ENCODE peak calls at places on chromosomes 11 and 22, in seven cellular contexts. C is GM23248, G is MM.1S, H is PC-3, L is PC-9, D is GM23338, Z is HCT116. S is an unnamed sample.
A peak's percentile ranks its signal among the peaks of the same experiment; 100 is the strongest.

GRCh38 chr22:39773976-39774539 is 119.5 kb downstream of the ENTHD1 start:
- DNase-seq in Z (no peak), D (no peak), C (no peak), H (peak; percentile 25), G (peak; percentile 55), L (peak; percentile 71), S (peak; percentile 27)

GRCh38 chr11:99098258-99098657 is 77.5 kb downstream of the CNTN5 start:
- DNase-seq in G (peak; percentile 47), C (no peak), H (no peak), D (no peak), L (no peak), Z (no peak), S (no peak)

GRCh38 chr11:129115652-129116585 is 76.2 kb downstream of the ARHGAP32 start:
- DNase-seq in D (no peak), L (peak; percentile 77), C (peak; percentile 63), G (no peak), H (peak; percentile 80), Z (peak; percentile 23), S (peak; percentile 23)

GRCh38 chr22:33853200-33854097 is 66.8 kb downstream of the LARGE1 start:
- DNase-seq in C (peak; percentile 92), L (peak; percentile 68), H (peak; percentile 2), Z (no peak), D (peak; percentile 64), G (peak; percentile 85), S (peak; percentile 58)

GRCh38 chr11:68354181-68354872 is 41.9 kb downstream of the LRP5 start:
- DNase-seq in C (peak; percentile 97), G (no peak), H (peak; percentile 98), L (peak; percentile 91), Z (peak; percentile 80), D (peak; percentile 46), S (peak; percentile 72)

GRCh38 chr11:104700609-104701008 is 197.7 kb downstream of the CASP12 start:
- DNase-seq in Z (no peak), L (peak; percentile 36), C (peak; percentile 56), D (no peak), G (peak; percentile 79), H (no peak), S (peak; percentile 8)

GRCh38 chr11:108112059-108112458 is 9.3 kb upstream of the ACAT1 start:
- DNase-seq in C (peak; percentile 40), G (no peak), Z (no peak), D (no peak), H (peak; percentile 10), L (no peak), S (no peak)

GRCh38 chr11:72349616-72350218 is 84.6 kb downstream of the CLPB start:
- DNase-seq in D (no peak), L (no peak), H (no peak), G (no peak), Z (no peak), C (peak; percentile 47), S (no peak)

GRCh38 chr11:66247801-66248200 is 20.6 kb upstream of the RAB1B start:
- DNase-seq in G (no peak), H (no peak), D (no peak), L (no peak), Z (no peak), C (no peak), S (no peak)

GRCh38 chr11:128506999-128507591 is 80.3 kb downstream of the ETS1 start:
- DNase-seq in L (peak; percentile 81), H (peak; percentile 96), G (no peak), Z (no peak), C (peak; percentile 99), D (peak; percentile 62), S (peak; percentile 87)

GRCh38 chr11:1153951-1154487 is 3.7 kb upstream of the MUC5AC start:
- DNase-seq in G (no peak), L (peak; percentile 94), Z (peak; percentile 63), C (peak; percentile 95), H (peak; percentile 89), D (no peak), S (peak; percentile 79)

GRCh38 chr11:102226702-102227101 is 90.6 kb upstream of the BIRC3 start:
- DNase-seq in C (peak; percentile 47), L (peak; percentile 77), G (no peak), H (peak; percentile 87), Z (no peak), D (no peak), S (peak; percentile 10)

GRCh38 chr11:121630041-121630440 is 177.3 kb upstream of the SORL1-AS1 start:
- DNase-seq in D (no peak), H (peak; percentile 88), G (no peak), L (no peak), C (peak; percentile 88), Z (no peak), S (no peak)

GRCh38 chr11:63829823-63830489 is 9.0 kb upstream of the MARK2 start:
- DNase-seq in Z (no peak), D (peak; percentile 71), C (peak; percentile 24), L (no peak), G (no peak), H (no peak), S (no peak)

GRCh38 chr11:82747471-82747870 is 13.8 kb upstream of the FAM181B start:
- DNase-seq in D (no peak), Z (no peak), G (no peak), H (no peak), L (peak; percentile 80), C (no peak), S (no peak)

GRCh38 chr11:73956876-73957653 is 6.2 kb downstream of the DNAJB13 start:
- DNase-seq in Z (no peak), C (no peak), L (no peak), H (no peak), D (no peak), G (no peak), S (no peak)

GRCh38 chr11:61281581-61282250 is 13.4 kb downstream of the VWCE start:
- DNase-seq in C (peak; percentile 65), L (no peak), Z (peak; percentile 32), H (no peak), G (no peak), D (peak; percentile 93), S (peak; percentile 68)

GRCh38 chr11:33389635-33390034 is 132.5 kb downstream of the HIPK3 start:
- DNase-seq in G (peak; percentile 57), Z (no peak), C (no peak), L (no peak), H (no peak), D (no peak), S (no peak)

GRCh38 chr11:121249039-121249663 is 43.4 kb upstream of the SC5D start:
- DNase-seq in L (peak; percentile 59), Z (peak; percentile 24), D (peak; percentile 77), C (peak; percentile 67), G (peak; percentile 66), H (peak; percentile 72), S (peak; percentile 34)

GRCh38 chr11:111413849-111414248 is 34.8 kb upstream of the POU2AF1 start:
- DNase-seq in G (no peak), H (no peak), L (no peak), D (no peak), C (no peak), Z (no peak), S (no peak)

GRCh38 chr11:12528487-12528886 is 145.7 kb upstream of the TEAD1 start:
- DNase-seq in Z (no peak), L (no peak), D (no peak), G (no peak), C (peak; percentile 31), H (no peak), S (no peak)

GRCh38 chr22:49866134-49866533 is 12.5 kb downstream of the ZBED4 start:
- DNase-seq in H (no peak), D (no peak), G (no peak), L (no peak), Z (no peak), C (no peak), S (no peak)

GRCh38 chr22:32422062-32422461 is 10.0 kb upstream of the RTCB start:
- DNase-seq in H (no peak), Z (no peak), L (peak; percentile 44), C (no peak), G (no peak), D (peak; percentile 36), S (no peak)

GRCh38 chr11:121321614-121322243 is 29.2 kb downstream of the SC5D start:
- DNase-seq in D (peak; percentile 79), Z (peak; percentile 12), H (peak; percentile 76), C (peak; percentile 52), L (no peak), G (no peak), S (peak; percentile 57)

GRCh38 chr11:129455101-129455500 is 79.5 kb downstream of the BARX2 start:
- DNase-seq in D (no peak), H (no peak), L (no peak), G (no peak), Z (no peak), C (no peak), S (no peak)

GRCh38 chr11:63920126-63920869 is 3.3 kb upstream of the RCOR2 start:
- DNase-seq in C (peak; percentile 42), Z (no peak), G (no peak), H (no peak), L (no peak), D (peak; percentile 88), S (peak; percentile 79)

DNA sequence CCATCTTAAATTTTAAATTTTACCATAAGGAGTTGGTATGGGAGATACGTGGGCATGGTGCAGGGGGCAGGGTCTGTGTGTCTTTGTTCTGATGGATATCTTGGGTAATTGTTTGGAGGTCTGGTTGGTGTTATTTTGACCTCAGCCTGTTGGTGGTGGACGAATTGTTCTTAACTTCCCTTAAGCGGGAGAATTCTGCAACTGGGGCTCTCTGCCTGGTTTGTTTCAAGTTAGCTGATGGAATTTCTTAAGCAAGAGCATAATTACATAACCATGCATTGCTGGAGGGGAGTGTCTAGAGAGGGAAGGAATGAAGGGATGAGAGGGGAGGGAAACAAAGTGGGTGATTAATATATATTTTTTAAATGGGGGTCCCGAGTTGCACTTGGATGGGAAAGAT is 908.5 kb upstream of the RAG2 start:
- DNase-seq in H (no peak), G (no peak), L (no peak), C (no peak), D (no peak), Z (no peak), S (peak; percentile 30)
- TF ChIP-seq EZH2 in H (no peak), G (no peak), L (no peak), C (no peak), D (no peak), Z (no peak), S (no peak)

GRCh38 chr11:90930252-90930651 is 707.4 kb upstream of the CHORDC1 start:
- DNase-seq in Z (no peak), H (no peak), G (no peak), D (no peak), L (no peak), C (no peak), S (no peak)
- H3K9me2 ChIP-seq in Z (no peaks in the 10 kb centered on the region), H (no peaks in the 10 kb centered on the region), G (no peaks in the 10 kb centered on the region), D (peaks cover 3% of the 10 kb centered on the region), L (no peaks in the 10 kb centered on the region), C (no peaks in the 10 kb centered on the region), S (no peaks in the 10 kb centered on the region)

GRCh38 chr22:43424865-43425630 is 13.2 kb downstream of the MPPED1 start:
- DNase-seq in H (no peak), Z (no peak), C (no peak), G (no peak), D (no peak), L (no peak), S (no peak)
- TF ChIP-seq EZH2 in H (no peak), Z (no peak), C (no peak), G (no peak), D (no peak), L (no peak), S (no peak)

DNA sequence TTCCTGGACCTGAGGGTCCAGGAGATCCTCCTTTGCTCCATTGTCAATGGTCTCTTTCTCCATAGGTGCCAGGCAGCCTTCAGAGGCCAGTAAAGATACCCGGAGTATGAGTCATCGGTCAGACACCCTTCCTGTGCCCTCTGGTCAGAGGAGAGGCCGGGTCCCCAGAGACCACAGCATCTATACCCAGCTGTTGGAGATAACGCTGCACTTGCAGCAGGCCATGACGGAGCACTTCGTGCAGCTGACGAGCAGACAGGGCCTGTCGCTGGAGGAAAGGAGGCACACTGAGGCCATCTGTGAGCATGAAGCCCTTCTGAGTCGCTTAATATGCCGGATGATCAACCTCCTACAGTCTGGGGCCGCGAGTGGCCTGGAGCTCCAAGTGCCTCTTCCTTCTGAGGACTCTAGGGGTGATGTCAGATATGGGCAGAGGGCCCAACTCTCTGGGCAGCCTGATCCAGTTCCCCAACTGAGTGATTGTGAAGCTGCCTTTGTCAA is at the start of gene ACCSL:
- DNase-seq in H (no peak), D (no peak), C (peak; percentile 50), G (no peak), Z (no peak), L (no peak), S (no peak)
- H3K9me2 ChIP-seq in H (no peaks in the 10 kb centered on the region), D (peaks cover 9% of the 10 kb centered on the region), C (no peaks in the 10 kb centered on the region), G (no peaks in the 10 kb centered on the region), Z (no peaks in the 10 kb centered on the region), L (no peaks in the 10 kb centered on the region), S (no peaks in the 10 kb centered on the region)